ENCODE peak calls at places on chromosome 16, in nine cellular contexts. N is cardiac muscle cell, S is fibroblast of mammary gland, X is prostate gland, Q is colonic mucosa, R is Caco-2, Y is HFF-Myc, J is GM23338, E is progenitor cell of endocrine pancreas. L is an unnamed sample.

GRCh38 chr16:68900009-68900408 is 56.7 kb downstream of the TANGO6 start:
- DNase-seq in E (no peak), R (no peak), Q (no peak), J (no peak), S (no peak), N (no peak), X (no peak), Y (no peak), L (no peak)

GRCh38 chr16:30748634-30749445 is 615 bp downstream of the PHKG2 start:
- DNase-seq in Y (no peak), X (no peak), S (peak), J (peak), E (no peak), R (peak), Q (peak), N (peak), L (peak)

GRCh38 chr16:74999683-75000480 is 1.1 kb downstream of the ZNRF1 start:
- DNase-seq in Y (no peak), R (peak), N (peak), E (peak), J (peak), Q (peak), X (peak), S (no peak), L (peak)

GRCh38 chr16:62077998-62078397 is 41.8 kb upstream of the CDH8 start:
- DNase-seq in X (no peak), E (no peak), Y (no peak), J (peak), Q (no peak), N (no peak), S (no peak), R (peak), L (no peak)

GRCh38 chr16:89268585-89268984 is 51.1 kb downstream of the ZNF778 start:
- DNase-seq in E (no peak), J (no peak), X (no peak), R (no peak), N (no peak), S (no peak), Q (no peak), Y (no peak), L (no peak)

GRCh38 chr16:76228546-76229146 is 48.6 kb upstream of the CNTNAP4 start:
- DNase-seq in S (no peak), Q (no peak), E (no peak), J (no peak), N (no peak), Y (no peak), R (no peak), X (no peak), L (no peak)

GRCh38 chr16:2955779-2956565 is 8.1 kb upstream of the KREMEN2 start:
- DNase-seq in S (no peak), E (no peak), R (no peak), N (no peak), Y (no peak), Q (no peak), X (no peak), J (peak), L (no peak)

GRCh38 chr16:23712976-23713375 is at the start of gene ERN2:
- DNase-seq in Q (peak), Y (no peak), R (no peak), J (peak), S (no peak), X (no peak), N (no peak), E (no peak), L (peak)

GRCh38 chr16:9836118-9836736 is 346.0 kb downstream of the GRIN2A start:
- DNase-seq in J (peak), Q (no peak), E (peak), X (no peak), R (peak), Y (no peak), N (peak), S (peak), L (peak)

GRCh38 chr16:35598696-35599332 is 2139.4 kb downstream of the TP53TG3F start:
- DNase-seq in X (no peak), Y (no peak), S (no peak), Q (no peak), N (no peak), E (no peak), R (no peak), J (no peak), L (no peak)

GRCh38 chr16:9971907-9972306 is 210.3 kb downstream of the GRIN2A start:
- DNase-seq in S (no peak), Q (no peak), E (no peak), J (peak), X (no peak), N (no peak), Y (no peak), R (no peak), L (no peak)

GRCh38 chr16:56356276-56357241 is 68.8 kb downstream of the AMFR start:
- DNase-seq in Q (peak), E (peak), X (peak), J (peak), S (peak), R (peak), Y (peak), N (peak), L (peak)

GRCh38 chr16:31505483-31505882 is 2.7 kb downstream of the RUSF1 start:
- DNase-seq in N (no peak), S (no peak), J (no peak), X (no peak), E (no peak), Q (no peak), Y (no peak), R (no peak), L (no peak)

GRCh38 chr16:7405166-7405565 is 72.5 kb downstream of the RBFOX1 start:
- DNase-seq in E (peak), S (no peak), R (peak), Q (no peak), J (peak), N (no peak), X (no peak), Y (no peak), L (no peak)

GRCh38 chr16:719815-720506 is 985 bp upstream of the ANTKMT start:
- DNase-seq in X (no peak), S (no peak), J (no peak), N (no peak), E (no peak), R (peak), Q (peak), Y (no peak), L (peak)
- TF ChIP-seq CTCF in X (no peak), S (peak), J (peak), N (peak), E (peak), R (peak), Q (no peak), Y (peak), L (peak)

GRCh38 chr16:27445502-27446175 is 43.7 kb downstream of the IL21R start:
- DNase-seq in X (no peak), R (no peak), J (no peak), E (no peak), N (no peak), Y (no peak), S (no peak), Q (no peak), L (no peak)
- TF ChIP-seq CTCF in X (no peak), R (no peak), J (peak), E (no peak), N (no peak), Y (no peak), S (no peak), Q (no peak), L (no peak)

GRCh38 chr16:16112450-16113053 is 110.7 kb downstream of the ABCC6 start:
- DNase-seq in J (no peak), E (no peak), N (no peak), S (no peak), X (no peak), R (no peak), Q (no peak), Y (no peak), L (no peak)
- TF ChIP-seq CTCF in J (no peak), E (no peak), N (no peak), S (no peak), X (no peak), R (no peak), Q (no peak), Y (no peak), L (no peak)

GRCh38 chr16:65751622-65752598 is 614.6 kb upstream of the CDH5 start:
- DNase-seq in X (no peak), R (no peak), Y (no peak), S (no peak), Q (no peak), N (peak), E (no peak), J (no peak), L (no peak)
- TF ChIP-seq CTCF in X (no peak), R (no peak), Y (no peak), S (no peak), Q (no peak), N (no peak), E (no peak), J (no peak), L (no peak)

GRCh38 chr16:84182680-84183571 is 3.9 kb downstream of the TAF1C start:
- DNase-seq in R (no peak), E (no peak), N (no peak), X (no peak), J (no peak), Q (no peak), S (no peak), Y (no peak), L (no peak)

GRCh38 chr16:84183572-84183875 is 3.3 kb downstream of the TAF1C start:
- DNase-seq in Y (no peak), N (no peak), Q (no peak), X (no peak), R (no peak), S (no peak), E (no peak), J (no peak), L (no peak)

GRCh38 chr16:84184775-84185174 is 2.1 kb downstream of the TAF1C start:
- DNase-seq in E (no peak), N (no peak), Y (no peak), X (no peak), R (no peak), S (no peak), Q (no peak), J (no peak), L (no peak)

GRCh38 chr16:84182104-84182503 is 4.8 kb downstream of the TAF1C start:
- DNase-seq in J (no peak), S (no peak), R (no peak), Y (no peak), E (no peak), Q (no peak), N (no peak), X (no peak), L (no peak)

DNA sequence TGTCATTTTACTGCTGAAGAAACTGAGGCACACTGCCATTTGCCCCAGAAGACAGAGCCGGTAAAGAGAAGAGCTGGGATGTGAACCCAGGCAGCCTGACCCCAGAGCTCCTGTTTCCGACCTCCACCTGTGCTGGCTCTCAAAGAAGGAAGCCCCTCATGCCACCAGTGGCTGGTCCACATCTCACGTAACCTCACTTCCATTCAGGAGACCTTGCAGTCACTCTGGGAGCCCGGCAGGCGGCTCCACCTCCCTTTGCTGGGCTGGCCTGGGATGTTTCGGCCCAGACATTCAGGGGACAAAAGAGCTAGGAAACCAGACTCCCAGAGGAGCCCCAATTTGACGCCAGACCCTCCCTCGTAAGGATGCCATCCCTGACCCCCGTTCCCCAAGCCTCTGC is 2.9 kb downstream of the TAF1C start:
- DNase-seq in R (no peak), Y (no peak), Q (no peak), X (no peak), E (no peak), N (no peak), S (no peak), J (no peak), L (no peak)
- TF ChIP-seq CTCF in R (no peak), Y (no peak), Q (no peak), X (no peak), E (no peak), N (no peak), S (peak), J (no peak), L (no peak)

DNA sequence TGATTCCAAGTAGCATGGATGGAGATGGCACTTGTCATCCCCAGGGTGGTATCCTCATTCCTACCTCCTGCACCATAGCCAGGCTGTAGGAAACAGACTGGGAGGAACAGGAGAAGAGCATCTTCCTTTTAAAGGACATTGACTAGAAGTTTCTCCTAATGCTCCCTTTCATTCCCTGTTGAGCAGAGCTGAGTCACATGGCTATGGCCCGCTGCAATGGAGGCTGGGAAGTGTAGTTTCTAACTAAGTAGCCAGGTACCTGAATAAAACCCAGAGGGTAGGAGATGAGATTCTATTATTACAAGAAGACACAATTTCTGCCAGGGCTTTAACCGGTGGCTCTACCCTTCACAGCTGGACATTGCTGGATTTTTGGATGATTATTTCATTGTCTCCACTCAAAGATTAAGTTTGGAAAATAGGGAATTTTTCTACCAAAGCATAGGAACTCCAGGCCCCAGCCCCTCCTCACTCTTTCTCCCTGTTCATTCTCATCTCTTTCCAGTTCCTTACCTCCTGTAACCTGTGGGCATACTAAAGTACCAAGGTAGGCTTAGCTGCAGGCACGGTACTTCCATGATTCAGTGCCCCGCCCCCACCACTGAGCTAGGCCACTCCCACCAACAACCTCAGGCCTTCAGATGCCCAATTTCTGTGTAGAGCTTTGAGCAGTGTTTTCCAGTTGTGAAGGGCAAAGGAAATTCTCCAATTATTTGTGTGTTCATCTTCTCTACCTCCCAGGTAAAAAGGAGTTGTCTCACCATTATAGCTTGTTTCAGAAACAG is 378.3 kb downstream of the CDH13 start:
- DNase-seq in N (no peak), R (no peak), E (no peak), Y (no peak), X (no peak), Q (no peak), J (peak), S (no peak), L (no peak)
- TF ChIP-seq CTCF in N (no peak), R (no peak), E (no peak), Y (no peak), X (no peak), Q (no peak), J (no peak), S (no peak), L (no peak)

DNA sequence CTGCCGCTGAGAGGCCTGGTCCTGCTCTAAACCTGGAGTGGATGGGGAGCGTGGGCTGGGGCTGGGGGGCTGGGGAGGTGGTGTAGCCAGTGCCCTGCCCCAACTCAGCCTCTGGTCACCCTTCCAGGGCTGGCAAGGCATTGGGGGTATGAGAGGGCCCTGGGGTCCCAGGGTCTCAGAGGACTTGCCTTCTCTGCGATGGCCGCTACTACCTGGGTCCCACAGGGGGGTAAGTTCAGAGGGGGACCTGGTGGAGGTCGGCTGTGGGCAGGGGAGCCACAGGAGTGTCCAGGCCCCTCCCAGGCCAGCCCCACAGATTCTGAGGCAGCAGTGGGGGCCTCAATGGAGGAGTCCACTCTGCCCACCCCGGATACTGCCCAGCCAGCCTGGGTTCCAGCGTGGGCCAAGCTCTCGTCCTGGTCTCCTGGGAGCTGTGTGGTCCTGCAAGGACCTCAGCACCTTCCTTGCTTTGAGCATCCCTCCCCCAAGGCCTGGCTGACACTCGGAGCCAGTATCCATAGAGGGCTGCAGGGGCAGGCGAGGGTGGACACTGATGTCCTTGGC is 20.5 kb downstream of the JPH3 start:
- DNase-seq in Y (no peak), S (no peak), N (no peak), Q (no peak), X (no peak), E (no peak), R (no peak), J (no peak), L (no peak)
- TF ChIP-seq CTCF in Y (no peak), S (no peak), N (no peak), Q (no peak), X (no peak), E (no peak), R (no peak), J (no peak), L (no peak)

GRCh38 chr16:81732699-81733098 is 46.4 kb upstream of the PLCG2 start:
- DNase-seq in N (no peak), R (no peak), Q (no peak), J (no peak), Y (no peak), X (no peak), S (no peak), E (no peak), L (no peak)
- TF ChIP-seq CTCF in N (no peak), R (no peak), Q (no peak), J (no peak), Y (peak), X (no peak), S (no peak), E (no peak), L (peak)

DNA sequence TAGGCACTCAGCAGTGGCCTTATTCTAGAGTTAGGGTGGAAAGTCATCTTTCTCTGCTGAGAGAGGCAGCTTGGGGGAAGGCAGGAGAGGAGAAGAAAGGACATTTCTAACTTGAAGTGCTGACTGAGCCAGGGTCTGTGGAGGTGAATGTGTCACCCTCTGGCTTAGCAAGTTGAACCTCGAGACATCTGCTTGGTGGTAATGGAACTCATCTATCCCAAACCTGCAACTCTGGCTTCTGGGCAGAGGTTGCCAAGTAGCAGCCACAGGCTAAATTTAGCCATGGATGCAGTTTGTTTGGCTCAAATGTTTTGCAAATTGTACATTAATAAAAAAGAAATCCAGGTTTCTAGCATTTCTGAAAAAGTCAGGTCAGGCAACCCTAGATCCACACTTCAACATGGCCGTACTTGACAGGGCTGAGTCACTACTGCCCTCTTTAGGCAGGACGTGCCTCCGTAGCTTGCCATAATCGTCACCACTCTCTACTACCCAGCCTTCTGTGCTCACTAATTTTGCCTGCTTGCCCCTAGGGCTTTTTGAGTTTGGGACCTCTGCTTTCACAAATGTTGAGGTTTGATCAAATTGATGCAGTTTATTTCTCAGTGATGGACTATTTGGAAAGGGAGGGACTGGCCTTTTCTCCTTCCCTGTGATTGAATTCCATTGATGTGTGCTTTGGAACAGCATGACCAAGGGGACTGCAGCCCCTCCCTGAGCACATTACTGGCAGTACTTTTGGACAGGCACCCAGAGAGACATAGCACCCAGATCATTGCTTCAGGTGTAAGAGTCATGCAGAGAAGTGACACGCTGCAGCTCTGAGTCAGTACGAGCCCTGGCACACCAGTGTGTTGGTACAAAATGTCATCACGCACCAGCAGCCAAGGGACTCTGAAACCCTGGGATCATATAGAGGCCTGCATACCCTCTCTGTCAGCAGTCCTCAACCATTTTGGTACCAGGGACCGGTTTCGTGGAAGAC is 5.2 kb downstream of the CDH13 start:
- DNase-seq in S (peak), N (no peak), R (no peak), Q (no peak), Y (no peak), E (no peak), J (peak), X (no peak), L (no peak)
- TF ChIP-seq CTCF in S (peak), N (peak), R (no peak), Q (no peak), Y (peak), E (peak), J (peak), X (no peak), L (no peak)

GRCh38 chr16:83996481-83997252 is 28.6 kb downstream of the NECAB2 start:
- DNase-seq in Q (no peak), X (no peak), J (peak), Y (no peak), N (no peak), S (no peak), R (no peak), E (no peak), L (no peak)
- TF ChIP-seq CTCF in Q (no peak), X (no peak), J (peak), Y (no peak), N (no peak), S (no peak), R (peak), E (peak), L (no peak)